ENCODE peak calls at places on chromosomes 1 and 21, in eight cellular contexts. Z is CD8-positive, alpha-beta T cell; V is upper lobe of right lung; L is tibial artery; G is body of pancreas; A is heart right ventricle; O is endothelial cell of umbilical vein; M is ovary. T is an unnamed sample.
A peak's percentile ranks its signal among the peaks of the same experiment; 100 is the strongest.

GRCh38 chr1:190429932-190430331 is 47.7 kb downstream of the BRINP3 start:
- DNase-seq in Z (no peak), V (no peak), L (no peak), G (no peak), A (no peak), O (no peak), M (no peak), T (no peak)

GRCh38 chr1:18682375-18682774 is 51.7 kb downstream of the PAX7 start:
- DNase-seq in Z (no peak), V (no peak), L (no peak), G (no peak), A (no peak), O (no peak), M (no peak), T (no peak)

GRCh38 chr1:3975903-3976630 is 76.0 kb upstream of the C1orf174 start:
- DNase-seq in Z (no peak), V (no peak), L (no peak), G (no peak), A (no peak), O (no peak), M (no peak), T (no peak)

GRCh38 chr1:91124989-91125417 is 103.2 kb upstream of the ZNF644 start:
- DNase-seq in Z (no peak), V (no peak), L (peak; percentile 32), G (peak; percentile 13), A (no peak), O (no peak), M (no peak), T (no peak)

GRCh38 chr1:233614173-233614742 is 352 bp downstream of the KCNK1 start:
- DNase-seq in Z (no peak), V (peak; percentile 73), L (no peak), G (peak; percentile 51), A (no peak), O (peak; percentile 7), M (peak; percentile 44), T (peak; percentile 50)

GRCh38 chr1:211944733-211945500 is 90.4 kb downstream of the INTS7 start:
- DNase-seq in Z (no peak), V (no peak), L (no peak), G (peak; percentile 86), A (peak; percentile 19), O (no peak), M (no peak), T (peak; percentile 89)

GRCh38 chr21:39681257-39681656 is 63.7 kb upstream of the IGSF5 start:
- DNase-seq in Z (no peak), V (no peak), L (no peak), G (no peak), A (no peak), O (no peak), M (no peak), T (peak; percentile 27)

GRCh38 chr21:33403128-33403785 is at the start of gene IFNGR2:
- DNase-seq in Z (peak; percentile 71), V (peak; percentile 85), L (no peak), G (peak; percentile 33), A (peak; percentile 43), O (no peak), M (peak; percentile 41), T (no peak)

GRCh38 chr1:205172729-205173366 is 38.7 kb downstream of the DSTYK start:
- DNase-seq in Z (no peak), V (no peak), L (no peak), G (no peak), A (no peak), O (peak; percentile 61), M (no peak), T (peak; percentile 83)

GRCh38 chr1:195763907-195764183 is 844.4 kb downstream of the KCNT2 start:
- DNase-seq in Z (no peak), V (no peak), L (no peak), G (no peak), A (no peak), O (no peak), M (no peak), T (no peak)

GRCh38 chr1:27137022-27137542 is 17.8 kb downstream of the SLC9A1 start:
- DNase-seq in Z (peak; percentile 91), V (peak; percentile 86), L (peak; percentile 69), G (peak; percentile 62), A (peak; percentile 44), O (no peak), M (no peak), T (no peak)

GRCh38 chr1:28591708-28592313 is at the start of gene RAB42:
- DNase-seq in Z (no peak), V (peak; percentile 82), L (peak; percentile 59), G (peak; percentile 45), A (peak; percentile 35), O (no peak), M (peak; percentile 37), T (no peak)

GRCh38 chr1:61227857-61228557 is 145.6 kb downstream of the NFIA start:
- DNase-seq in Z (no peak), V (no peak), L (no peak), G (no peak), A (no peak), O (no peak), M (no peak), T (peak; percentile 23)

GRCh38 chr1:68015960-68016359 is 34.5 kb downstream of the DIRAS3 start:
- DNase-seq in Z (no peak), V (no peak), L (no peak), G (no peak), A (no peak), O (no peak), M (no peak), T (no peak)

GRCh38 chr1:244672961-244673695 is 20.2 kb downstream of the DESI2 start:
- DNase-seq in Z (no peak), V (no peak), L (no peak), G (no peak), A (peak; percentile 74), O (peak; percentile 25), M (peak; percentile 30), T (no peak)

DNA sequence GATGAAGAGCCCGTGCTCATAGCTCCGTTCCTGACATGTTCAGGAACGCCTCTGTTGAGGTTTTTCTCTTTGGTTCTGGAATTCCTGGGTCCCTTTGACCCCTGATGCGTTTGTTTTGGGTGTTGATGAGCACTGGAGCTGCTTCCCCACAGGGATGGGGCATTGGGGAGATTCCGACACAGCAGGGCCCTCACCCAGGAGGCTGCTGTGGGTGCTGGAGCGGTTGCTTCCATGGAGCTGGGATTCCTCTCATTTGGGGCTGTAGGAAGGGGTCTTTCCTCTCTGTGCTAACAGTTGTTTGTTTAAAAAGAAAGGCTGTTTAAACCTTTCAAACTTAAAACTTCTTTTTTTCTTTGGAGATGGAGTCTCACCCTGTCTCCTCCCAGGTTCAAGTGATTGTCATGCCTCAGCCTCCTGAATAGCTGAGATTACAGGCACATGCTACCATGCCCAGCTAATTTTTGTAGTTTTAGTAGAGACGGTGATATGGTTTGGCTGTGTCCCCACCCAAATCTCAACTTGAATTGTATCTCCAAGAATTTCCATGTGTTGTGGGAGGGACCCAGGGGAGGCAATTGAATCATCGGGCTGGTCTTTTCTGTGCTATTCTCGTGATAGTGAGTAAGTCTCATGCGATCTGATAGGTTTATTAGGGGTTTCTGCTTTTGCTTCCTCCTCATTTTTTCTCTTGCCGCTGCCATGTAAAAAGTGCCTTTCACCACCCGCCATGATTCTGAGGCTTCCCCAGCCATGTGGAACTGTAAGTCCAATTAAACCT is 48.9 kb downstream of the SKI start:
- DNase-seq in Z (no peak), V (no peak), L (no peak), G (no peak), A (no peak), O (no peak), M (no peak), T (no peak)
- H3K4me1 ChIP-seq in Z (peaks cover 76% of the 10 kb centered on the region), V (peaks cover 83% of the 10 kb centered on the region), L (peaks cover 81% of the 10 kb centered on the region), G (peaks cover 56% of the 10 kb centered on the region), A (peaks cover 81% of the 10 kb centered on the region), O (peaks cover 24% of the 10 kb centered on the region), M (peaks cover 56% of the 10 kb centered on the region), T (no peaks in the 10 kb centered on the region)

DNA sequence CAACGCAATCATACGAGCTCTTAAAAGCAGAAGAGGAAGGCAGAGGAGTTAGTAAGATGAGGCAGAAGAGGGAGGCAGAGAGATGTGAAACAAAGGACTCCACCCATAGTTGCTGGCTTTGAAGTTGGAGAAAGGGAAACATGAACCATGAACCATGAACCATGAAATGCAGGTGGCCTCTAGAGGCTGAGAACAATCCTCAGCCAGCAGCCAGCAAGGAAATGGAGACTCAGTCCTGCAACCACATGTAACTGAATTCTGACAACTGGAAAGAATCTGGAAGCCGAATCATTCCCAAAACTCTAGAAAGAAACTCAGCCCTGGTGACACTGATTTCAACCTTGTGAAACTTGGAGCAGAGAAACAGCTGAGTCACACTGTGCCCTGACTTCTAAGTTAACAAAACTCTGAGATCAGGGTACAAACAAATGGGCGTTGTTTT is 10.1 kb downstream of the DIPK1A start:
- DNase-seq in Z (no peak), V (no peak), L (no peak), G (peak; percentile 12), A (no peak), O (no peak), M (no peak), T (no peak)
- TF ChIP-seq CTCF in Z (no peak), V (no peak), L (no peak), G (no peak), A (no peak), O (no peak), M (no peak), T (no peak)

GRCh38 chr21:45105906-45106485 is 31.6 kb downstream of the ADARB1 start:
- DNase-seq in Z (no peak), V (no peak), L (no peak), G (no peak), A (no peak), O (no peak), M (no peak), T (no peak)
- H3K4me1 ChIP-seq in Z (peaks cover 38% of the 10 kb centered on the region), V (peaks cover 56% of the 10 kb centered on the region), L (peaks cover 80% of the 10 kb centered on the region), G (peaks cover 19% of the 10 kb centered on the region), A (peaks cover 62% of the 10 kb centered on the region), O (peaks cover 57% of the 10 kb centered on the region), M (peaks cover 6% of the 10 kb centered on the region), T (peaks cover 24% of the 10 kb centered on the region)

DNA sequence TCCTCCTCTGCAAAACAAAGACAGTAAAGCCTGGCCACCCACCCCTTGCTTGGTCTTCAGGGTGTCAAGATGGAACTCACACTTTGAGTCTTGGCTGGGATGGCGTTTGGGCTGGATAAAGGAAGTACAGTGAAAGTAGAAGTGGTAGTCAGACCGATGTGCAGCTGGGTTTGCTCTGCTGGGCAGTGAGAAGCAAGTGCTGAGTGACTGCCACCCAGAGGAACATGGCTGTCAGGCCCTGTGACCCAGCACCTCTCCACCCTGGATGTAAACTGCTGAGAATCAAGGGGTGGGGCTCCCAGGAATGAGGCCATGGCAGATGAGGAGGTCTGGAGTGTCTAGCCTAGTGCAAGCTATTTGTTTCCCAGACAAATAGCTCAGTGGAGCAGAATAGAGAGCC is 51.2 kb downstream of the POFUT2 start:
- DNase-seq in Z (no peak), V (no peak), L (no peak), G (no peak), A (no peak), O (no peak), M (no peak), T (no peak)
- TF ChIP-seq CTCF in Z (no peak), V (no peak), L (no peak), G (no peak), A (no peak), O (no peak), M (no peak), T (no peak)

T was measured in foreskin keratinocyte.